ENCODE peak calls at places on chromosomes 6 and 20, in five cellular contexts. W, M, V, X and R are unnamed samples. For H3K9me3, the result is how much of the 10 kb centered on the place peaks cover.

GRCh38 chr20:1391640-1392442 is 1.0 kb downstream of the FKBP1A start:
- DNase-seq in W (peak), M (peak), V (peak), X (no peak), R (no peak)

GRCh38 chr6:90350689-90351554 is 54.3 kb upstream of the BACH2 start:
- DNase-seq in W (no peak), M (no peak), V (peak), X (no peak), R (no peak)

GRCh38 chr20:10806539-10806938 is 132.7 kb upstream of the JAG1 start:
- DNase-seq in W (no peak), M (no peak), V (no peak), X (no peak), R (no peak)

GRCh38 chr6:70620746-70621145 is 46.9 kb upstream of the SMAP1 start:
- DNase-seq in W (no peak), M (no peak), V (no peak), X (no peak), R (no peak)

GRCh38 chr6:130893277-130893676 is 66.1 kb downstream of the SMLR1 start:
- DNase-seq in W (no peak), M (no peak), V (no peak), X (no peak), R (no peak)

GRCh38 chr6:148457137-148457842 is 114.7 kb downstream of the SASH1 start:
- DNase-seq in W (peak), M (no peak), V (peak), X (no peak), R (no peak)

GRCh38 chr6:25223421-25224052 is 55.6 kb upstream of the CARMIL1 start:
- DNase-seq in W (peak), M (peak), V (peak), X (no peak), R (peak)

GRCh38 chr20:17749628-17749978 is 49.8 kb downstream of the BANF2 start:
- DNase-seq in W (no peak), M (no peak), V (no peak), X (no peak), R (no peak)

GRCh38 chr6:22231616-22232015 is 65.2 kb downstream of the PRL start:
- DNase-seq in W (no peak), M (no peak), V (peak), X (no peak), R (no peak)

GRCh38 chr20:49482621-49483017 is at the start of gene KCNB1:
- DNase-seq in W (peak), M (peak), V (peak), X (peak), R (peak)

GRCh38 chr6:37204014-37204751 is 34.2 kb downstream of the PIM1 start:
- DNase-seq in W (peak), M (no peak), V (peak), X (no peak), R (no peak)

GRCh38 chr6:107458687-107459282 is 579 bp downstream of the PDSS2 start:
- DNase-seq in W (peak), M (peak), V (peak), X (no peak), R (no peak)

GRCh38 chr6:112252571-112253504 is 1.5 kb downstream of the LAMA4 start:
- DNase-seq in W (peak), M (no peak), V (peak), X (no peak), R (no peak)

GRCh38 chr20:49424536-49424935 is 57.9 kb downstream of the KCNB1 start:
- DNase-seq in W (no peak), M (peak), V (no peak), X (no peak), R (no peak)

GRCh38 chr6:145836170-145836569 is 21.6 kb upstream of the FBXO30 start:
- DNase-seq in W (peak), M (no peak), V (peak), X (no peak), R (no peak)

GRCh38 chr6:39225946-39226437 is 3.3 kb downstream of the KCNK5 start:
- DNase-seq in W (no peak), M (no peak), V (no peak), X (no peak), R (no peak)

GRCh38 chr6:160260283-160261119 is 1.9 kb upstream of the SLC22A2 start:
- DNase-seq in W (no peak), M (no peak), V (no peak), X (no peak), R (no peak)

GRCh38 chr6:7145269-7146078 is 37.7 kb downstream of the RREB1 start:
- DNase-seq in W (no peak), M (no peak), V (no peak), X (no peak), R (no peak)

GRCh38 chr20:54364919-54365318 is 110.5 kb upstream of the DOK5 start:
- DNase-seq in W (no peak), M (no peak), V (no peak), X (no peak), R (no peak)

GRCh38 chr6:62519574-62519973 is 233.5 kb upstream of the KHDRBS2 start:
- DNase-seq in W (no peak), M (no peak), V (no peak), X (no peak), R (no peak)

GRCh38 chr6:62516287-62517152 is 230.5 kb upstream of the KHDRBS2 start:
- DNase-seq in W (no peak), M (peak), V (no peak), X (peak), R (peak)
- H2BK15ac ChIP-seq in W (no peak), M (no peak), V (no peak), X (no peak), R (no peak)

GRCh38 chr6:11650297-11650696 is 112.7 kb downstream of the TMEM170B start:
- DNase-seq in W (peak), M (peak), V (peak), X (peak), R (peak)

GRCh38 chr6:11654876-11655275 is 117.3 kb downstream of the TMEM170B start:
- DNase-seq in W (peak), M (no peak), V (peak), X (no peak), R (no peak)

GRCh38 chr6:11650711-11651110 is 113.2 kb downstream of the TMEM170B start:
- DNase-seq in W (peak), M (no peak), V (no peak), X (no peak), R (no peak)

GRCh38 chr6:11656486-11656885 is 118.9 kb downstream of the TMEM170B start:
- DNase-seq in W (no peak), M (no peak), V (no peak), X (no peak), R (no peak)

DNA sequence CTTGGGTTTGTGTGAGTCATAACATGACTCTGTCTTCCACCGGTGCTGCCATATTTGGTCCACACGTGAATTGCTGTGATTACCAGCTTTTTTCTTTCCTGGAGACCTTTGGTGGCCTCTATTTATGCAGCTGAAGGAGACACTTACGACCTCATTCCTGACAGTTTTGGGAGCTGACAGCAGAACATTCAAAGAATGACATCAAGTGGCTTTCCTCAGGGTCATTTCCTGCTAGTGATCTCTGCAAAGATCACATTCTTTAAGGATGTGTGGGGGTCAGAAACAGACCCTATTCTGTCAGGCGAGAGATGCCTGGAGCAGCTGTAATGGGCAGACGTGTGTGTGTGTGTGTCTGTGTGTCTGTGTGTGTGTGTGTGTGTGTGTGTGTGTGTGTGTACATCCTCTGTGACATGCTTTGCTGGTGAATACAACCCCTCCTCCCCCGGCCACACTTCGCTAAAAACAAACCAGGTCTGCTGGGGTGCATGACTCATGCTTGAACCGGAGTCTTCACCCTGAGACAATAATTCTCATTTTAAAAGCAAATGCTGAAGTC is 115.6 kb downstream of the TMEM170B start:
- DNase-seq in W (peak), M (no peak), V (peak), X (peak), R (no peak)
- H4K91ac ChIP-seq in W (no peak), M (no peak), V (peak), X (peak), R (no peak)

DNA sequence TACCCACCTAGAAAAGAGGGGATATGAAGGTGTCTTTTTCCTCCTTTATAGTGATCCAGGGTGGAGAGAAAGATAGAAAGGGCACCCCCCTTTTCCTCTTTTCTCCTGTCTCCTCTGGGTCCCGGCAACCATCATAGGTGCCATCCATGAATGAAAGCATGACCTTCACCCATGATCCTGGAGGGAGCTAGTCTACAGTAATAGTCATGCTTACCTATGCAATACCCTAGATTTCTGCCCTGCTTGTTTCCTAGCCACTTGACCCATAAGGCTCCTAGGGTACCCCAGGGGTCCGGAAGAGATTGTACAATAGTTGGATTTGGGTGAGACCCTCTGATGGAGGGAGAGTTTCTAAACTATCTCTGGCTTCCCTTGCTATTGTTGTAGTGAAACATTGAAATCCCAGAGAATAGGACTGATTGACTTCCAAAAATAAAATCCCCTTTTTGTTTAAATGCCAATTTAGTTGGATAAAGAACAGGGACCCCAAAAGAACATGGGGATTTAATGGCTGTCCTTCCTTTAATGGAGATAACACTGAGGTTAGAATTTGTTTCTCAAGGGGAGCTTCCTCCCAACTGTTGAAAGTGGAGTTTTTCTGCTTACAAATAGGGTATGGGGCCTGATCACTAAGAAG is 366.8 kb upstream of the KHDRBS2 start:
- DNase-seq in W (peak), M (no peak), V (peak), X (no peak), R (peak)
- H3K9me3 ChIP-seq in W (half or more), M (under half), V (under half), X (under half), R (under half)

DNA sequence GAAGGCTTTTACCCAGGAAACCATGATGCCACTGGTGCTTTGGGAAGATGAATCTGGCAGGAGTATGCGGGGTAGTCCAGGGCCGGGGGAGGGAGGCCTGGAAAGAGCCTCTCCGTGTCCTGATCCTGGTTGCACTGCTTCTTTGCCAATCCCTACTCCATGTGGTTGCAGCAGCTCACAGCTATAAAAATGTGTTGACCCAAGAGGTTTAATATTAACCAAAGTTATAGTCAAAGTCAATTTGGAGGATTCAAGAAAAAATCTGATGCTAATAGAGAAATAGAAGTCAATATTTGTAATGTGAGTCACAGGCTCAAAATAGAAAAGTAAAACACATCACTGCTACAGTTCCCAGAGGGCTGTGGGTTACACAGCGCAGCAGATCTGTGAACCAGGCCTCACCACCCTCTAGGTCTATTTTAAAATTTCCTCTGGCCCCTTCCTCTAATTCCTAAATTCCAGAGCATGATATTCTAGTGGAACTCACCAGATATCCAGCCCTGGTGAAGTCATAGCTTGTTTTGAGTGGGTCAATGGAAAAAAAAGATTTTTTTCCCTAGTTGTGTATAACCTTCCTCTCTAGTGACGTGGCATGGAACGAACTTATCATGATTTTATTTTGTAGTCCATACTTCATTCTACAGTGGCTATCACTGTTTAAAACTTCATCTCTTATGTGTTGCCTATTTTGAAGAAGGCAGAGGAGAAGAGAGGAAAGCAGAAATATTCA is 63.2 kb upstream of the BMP2 start:
- DNase-seq in W (peak), M (no peak), V (peak), X (no peak), R (no peak)
- H2BK15ac ChIP-seq in W (peak), M (no peak), V (peak), X (no peak), R (no peak)

GRCh38 chr6:40918035-40918651 is 120.9 kb downstream of the UNC5CL start:
- DNase-seq in W (no peak), M (peak), V (no peak), X (peak), R (no peak)

GRCh38 chr6:40924832-40925231 is 114.2 kb downstream of the UNC5CL start:
- DNase-seq in W (no peak), M (no peak), V (no peak), X (no peak), R (no peak)

GRCh38 chr6:40923860-40924259 is 115.2 kb downstream of the UNC5CL start:
- DNase-seq in W (no peak), M (no peak), V (no peak), X (no peak), R (no peak)

GRCh38 chr6:40923326-40923725 is 115.7 kb downstream of the UNC5CL start:
- DNase-seq in W (no peak), M (peak), V (no peak), X (no peak), R (no peak)

GRCh38 chr6:40922281-40922680 is 116.7 kb downstream of the UNC5CL start:
- DNase-seq in W (peak), M (no peak), V (peak), X (no peak), R (no peak)
- H4K91ac ChIP-seq in W (no peak), M (no peak), V (no peak), X (no peak), R (no peak)